ENCODE peak calls at places on chromosomes 3 and 15, in four cellular contexts. One of them, this sample, is unnamed.

GRCh38 chr15:42110367-42110766 is 16.0 kb upstream of the PLA2G4D start:
- DNase-seq in GM12865: no peak
- DNase-seq in stimulated activated naive CD8-positive, alpha-beta T cell treated with anti-CD3 and anti-CD28 coated beads, Interleukin-15, Interleukin-2, amounts not matched to agents 100 U/mL and 50 U/mL, for 24 hours: no peak
- DNase-seq in stimulated activated CD8-positive, alpha-beta memory T cell treated with anti-CD3 and anti-CD28 coated beads, Interleukin-4, amount 100 ng/mL, for 1 hour: no peak
- DNase-seq in this sample: no peak

GRCh38 chr3:54710954-54711353 is 216.9 kb downstream of the LRTM1 start:
- DNase-seq in GM12865: no peak
- DNase-seq in stimulated activated naive CD8-positive, alpha-beta T cell treated with anti-CD3 and anti-CD28 coated beads, Interleukin-15, Interleukin-2, amounts not matched to agents 100 U/mL and 50 U/mL, for 24 hours: no peak
- DNase-seq in stimulated activated CD8-positive, alpha-beta memory T cell treated with anti-CD3 and anti-CD28 coated beads, Interleukin-4, amount 100 ng/mL, for 1 hour: no peak
- DNase-seq in this sample: no peak

GRCh38 chr3:72413228-72413627 is 435.0 kb downstream of the SHQ1 start:
- DNase-seq in GM12865: no peak
- DNase-seq in stimulated activated naive CD8-positive, alpha-beta T cell treated with anti-CD3 and anti-CD28 coated beads, Interleukin-15, Interleukin-2, amounts not matched to agents 100 U/mL and 50 U/mL, for 24 hours: no peak
- DNase-seq in stimulated activated CD8-positive, alpha-beta memory T cell treated with anti-CD3 and anti-CD28 coated beads, Interleukin-4, amount 100 ng/mL, for 1 hour: no peak
- DNase-seq in this sample: no peak

GRCh38 chr3:86051058-86051457 is 939.9 kb downstream of the VGLL3 start:
- DNase-seq in GM12865: no peak
- DNase-seq in stimulated activated naive CD8-positive, alpha-beta T cell treated with anti-CD3 and anti-CD28 coated beads, Interleukin-15, Interleukin-2, amounts not matched to agents 100 U/mL and 50 U/mL, for 24 hours: no peak
- DNase-seq in stimulated activated CD8-positive, alpha-beta memory T cell treated with anti-CD3 and anti-CD28 coated beads, Interleukin-4, amount 100 ng/mL, for 1 hour: no peak
- DNase-seq in this sample: no peak

GRCh38 chr3:43024183-43024865 is 45.2 kb downstream of the GASK1A start:
- DNase-seq in GM12865: no peak
- DNase-seq in stimulated activated naive CD8-positive, alpha-beta T cell treated with anti-CD3 and anti-CD28 coated beads, Interleukin-15, Interleukin-2, amounts not matched to agents 100 U/mL and 50 U/mL, for 24 hours: peak
- DNase-seq in stimulated activated CD8-positive, alpha-beta memory T cell treated with anti-CD3 and anti-CD28 coated beads, Interleukin-4, amount 100 ng/mL, for 1 hour: no peak
- DNase-seq in this sample: no peak

GRCh38 chr15:58650102-58650501 is 99.4 kb downstream of the ADAM10 start:
- DNase-seq in GM12865: no peak
- DNase-seq in stimulated activated naive CD8-positive, alpha-beta T cell treated with anti-CD3 and anti-CD28 coated beads, Interleukin-15, Interleukin-2, amounts not matched to agents 100 U/mL and 50 U/mL, for 24 hours: no peak
- DNase-seq in stimulated activated CD8-positive, alpha-beta memory T cell treated with anti-CD3 and anti-CD28 coated beads, Interleukin-4, amount 100 ng/mL, for 1 hour: no peak
- DNase-seq in this sample: no peak

GRCh38 chr3:142958707-142959106 is 4.8 kb downstream of the PAQR9 start:
- DNase-seq in GM12865: no peak
- DNase-seq in stimulated activated naive CD8-positive, alpha-beta T cell treated with anti-CD3 and anti-CD28 coated beads, Interleukin-15, Interleukin-2, amounts not matched to agents 100 U/mL and 50 U/mL, for 24 hours: peak
- DNase-seq in stimulated activated CD8-positive, alpha-beta memory T cell treated with anti-CD3 and anti-CD28 coated beads, Interleukin-4, amount 100 ng/mL, for 1 hour: no peak
- DNase-seq in this sample: peak

GRCh38 chr3:10786640-10787039 is 29.4 kb upstream of the SLC6A11 start:
- DNase-seq in GM12865: no peak
- DNase-seq in stimulated activated naive CD8-positive, alpha-beta T cell treated with anti-CD3 and anti-CD28 coated beads, Interleukin-15, Interleukin-2, amounts not matched to agents 100 U/mL and 50 U/mL, for 24 hours: no peak
- DNase-seq in stimulated activated CD8-positive, alpha-beta memory T cell treated with anti-CD3 and anti-CD28 coated beads, Interleukin-4, amount 100 ng/mL, for 1 hour: no peak
- DNase-seq in this sample: no peak

GRCh38 chr3:137930976-137931375 is 79.0 kb upstream of the CLDN18 start:
- DNase-seq in GM12865: no peak
- DNase-seq in stimulated activated naive CD8-positive, alpha-beta T cell treated with anti-CD3 and anti-CD28 coated beads, Interleukin-15, Interleukin-2, amounts not matched to agents 100 U/mL and 50 U/mL, for 24 hours: no peak
- DNase-seq in stimulated activated CD8-positive, alpha-beta memory T cell treated with anti-CD3 and anti-CD28 coated beads, Interleukin-4, amount 100 ng/mL, for 1 hour: no peak
- DNase-seq in this sample: no peak

GRCh38 chr15:37165420-37165819 is 65.1 kb upstream of the MEIS2 start:
- DNase-seq in GM12865: no peak
- DNase-seq in stimulated activated naive CD8-positive, alpha-beta T cell treated with anti-CD3 and anti-CD28 coated beads, Interleukin-15, Interleukin-2, amounts not matched to agents 100 U/mL and 50 U/mL, for 24 hours: no peak
- DNase-seq in stimulated activated CD8-positive, alpha-beta memory T cell treated with anti-CD3 and anti-CD28 coated beads, Interleukin-4, amount 100 ng/mL, for 1 hour: no peak
- DNase-seq in this sample: no peak

GRCh38 chr3:76203578-76203977 is 418.2 kb upstream of the ZNF717 start:
- DNase-seq in GM12865: no peak
- DNase-seq in stimulated activated naive CD8-positive, alpha-beta T cell treated with anti-CD3 and anti-CD28 coated beads, Interleukin-15, Interleukin-2, amounts not matched to agents 100 U/mL and 50 U/mL, for 24 hours: no peak
- DNase-seq in stimulated activated CD8-positive, alpha-beta memory T cell treated with anti-CD3 and anti-CD28 coated beads, Interleukin-4, amount 100 ng/mL, for 1 hour: no peak
- DNase-seq in this sample: no peak

This sample was measured in HCT116.